ENCODE peak calls at places on chromosome 17, in eight cellular contexts. E, O, U, X, T, D, I and J are unnamed samples.

GRCh38 chr17:3935825-3936355 is 19.6 kb upstream of the P2RX1 start:
- DNase-seq in E (no peak), O (no peak), U (no peak), X (no peak), T (peak; percentile 19), D (no peak), I (no peak), J (peak; percentile 80)

GRCh38 chr17:50686494-50687199 is 21.1 kb downstream of the ANKRD40 start:
- DNase-seq in E (no peak), O (peak; percentile 94), U (peak; percentile 34), X (no peak), T (peak; percentile 92), D (peak; percentile 36), I (no peak), J (peak; percentile 96)

GRCh38 chr17:75288784-75289121 is 480 bp downstream of the SLC25A19 start:
- DNase-seq in E (peak; percentile 66), O (no peak), U (no peak), X (peak; percentile 21), T (peak; percentile 37), D (no peak), I (no peak), J (no peak)

GRCh38 chr17:58330544-58330996 is 2.0 kb upstream of the TSPOAP1 start:
- DNase-seq in E (no peak), O (no peak), U (no peak), X (no peak), T (no peak), D (no peak), I (no peak), J (no peak)

GRCh38 chr17:2406903-2407790 is 6.3 kb upstream of the MNT start:
- DNase-seq in E (no peak), O (peak; percentile 89), U (peak; percentile 69), X (no peak), T (peak; percentile 95), D (peak; percentile 46), I (peak; percentile 73), J (peak; percentile 93)

GRCh38 chr17:21297026-21297520 is 12.6 kb downstream of the MAP2K3 start:
- DNase-seq in E (no peak), O (no peak), U (no peak), X (no peak), T (no peak), D (no peak), I (no peak), J (peak; percentile 46)

GRCh38 chr17:1442187-1442586 is 13.8 kb downstream of the CRK start:
- DNase-seq in E (no peak), O (no peak), U (no peak), X (no peak), T (no peak), D (no peak), I (no peak), J (no peak)

GRCh38 chr17:65013613-65014391 is 42.7 kb downstream of the GNA13 start:
- DNase-seq in E (no peak), O (no peak), U (no peak), X (no peak), T (peak; percentile 70), D (no peak), I (no peak), J (peak; percentile 94)

GRCh38 chr17:38908676-38909181 is 16.7 kb upstream of the LASP1NB start:
- DNase-seq in E (no peak), O (no peak), U (no peak), X (no peak), T (no peak), D (no peak), I (no peak), J (no peak)

GRCh38 chr17:20300399-20301037 is 166.8 kb downstream of the LGALS9B start:
- DNase-seq in E (no peak), O (no peak), U (no peak), X (no peak), T (no peak), D (no peak), I (no peak), J (peak; percentile 89)

GRCh38 chr17:2058521-2059124 is 3.7 kb downstream of the HIC1 start:
- DNase-seq in E (no peak), O (peak; percentile 80), U (peak; percentile 80), X (peak; percentile 55), T (no peak), D (no peak), I (no peak), J (peak; percentile 81)

GRCh38 chr17:55743103-55743679 is 7.7 kb upstream of the PCTP start:
- DNase-seq in E (peak; percentile 15), O (peak; percentile 60), U (no peak), X (no peak), T (peak; percentile 20), D (no peak), I (no peak), J (no peak)

GRCh38 chr17:9729735-9730420 is 61.5 kb downstream of the DHRS7C start:
- DNase-seq in E (no peak), O (peak; percentile 69), U (no peak), X (no peak), T (peak; percentile 50), D (no peak), I (peak; percentile 85), J (peak; percentile 7)

GRCh38 chr17:66604381-66604780 is 230.5 kb upstream of the CACNG5 start:
- DNase-seq in E (no peak), O (no peak), U (no peak), X (no peak), T (no peak), D (no peak), I (no peak), J (peak; percentile 41)

GRCh38 chr17:76153640-76154039 is 12.6 kb upstream of the FOXJ1 start:
- DNase-seq in E (no peak), O (no peak), U (no peak), X (no peak), T (peak; percentile 10), D (no peak), I (no peak), J (peak; percentile 29)

GRCh38 chr17:14923981-14924380 is 341.1 kb downstream of the PMP22 start:
- DNase-seq in E (no peak), O (no peak), U (no peak), X (no peak), T (no peak), D (no peak), I (no peak), J (no peak)

GRCh38 chr17:3659541-3660111 is 8.8 kb downstream of the TAX1BP3 start:
- DNase-seq in E (no peak), O (peak; percentile 61), U (peak; percentile 56), X (no peak), T (peak; percentile 51), D (peak; percentile 58), I (no peak), J (peak; percentile 93)

GRCh38 chr17:58789160-58789559 is 33.5 kb downstream of the PPM1E start:
- DNase-seq in E (no peak), O (no peak), U (no peak), X (no peak), T (no peak), D (no peak), I (no peak), J (no peak)

GRCh38 chr17:60827920-60828319 is 150.3 kb downstream of the BCAS3 start:
- DNase-seq in E (no peak), O (no peak), U (no peak), X (no peak), T (no peak), D (no peak), I (no peak), J (no peak)

GRCh38 chr17:80279895-80280294 is 19.2 kb downstream of the RNF213 start:
- DNase-seq in E (no peak), O (no peak), U (peak; percentile 65), X (no peak), T (no peak), D (no peak), I (no peak), J (peak; percentile 95)